ENCODE peak calls at places on chromosomes 11 and 22, in five cellular contexts. F is brain microvascular endothelial cell, R is AG04450, G is fibroblast of lung, L is prostate gland. H is an unnamed sample.

GRCh38 chr11:23079382-23079813 is 219.1 kb upstream of the CCDC179 start:
- DNase-seq in F (peak; percentile 16), R (peak; percentile 48), G (peak; percentile 38), L (no peak), H (peak; percentile 39)

GRCh38 chr11:124762077-124762623 is at the start of gene ESAM:
- DNase-seq in F (no peak), R (no peak), G (no peak), L (no peak), H (no peak)

GRCh38 chr11:129434641-129435498 is 59.2 kb downstream of the BARX2 start:
- DNase-seq in F (no peak), R (no peak), G (no peak), L (no peak), H (no peak)

GRCh38 chr11:128550261-128550821 is 37.0 kb downstream of the ETS1 start:
- DNase-seq in F (no peak), R (no peak), G (no peak), L (no peak), H (no peak)

GRCh38 chr11:47331454-47332302 is 20.8 kb downstream of the MYBPC3 start:
- DNase-seq in F (no peak), R (no peak), G (no peak), L (peak; percentile 56), H (no peak)

GRCh38 chr11:12271241-12271640 is 106.1 kb upstream of the PARVA start:
- DNase-seq in F (no peak), R (no peak), G (no peak), L (no peak), H (no peak)

GRCh38 chr11:67303132-67303988 is at the start of gene SSH3:
- DNase-seq in F (no peak), R (no peak), G (peak; percentile 45), L (peak; percentile 81), H (no peak)

GRCh38 chr22:18091916-18092526 is 14.2 kb downstream of the PEX26 start:
- DNase-seq in F (no peak), R (no peak), G (peak; percentile 68), L (peak; percentile 62), H (no peak)

GRCh38 chr11:2089536-2090165 is 49.5 kb downstream of the IGF2 start:
- DNase-seq in F (no peak), R (no peak), G (peak; percentile 47), L (no peak), H (no peak)

GRCh38 chr22:46010177-46010867 is 33.4 kb upstream of the WNT7B start:
- DNase-seq in F (no peak), R (no peak), G (no peak), L (no peak), H (no peak)

GRCh38 chr22:36510966-36511881 is 4.4 kb upstream of the FOXRED2 start:
- DNase-seq in F (peak; percentile 51), R (peak; percentile 24), G (peak; percentile 58), L (no peak), H (no peak)

GRCh38 chr11:73313652-73314051 is 5.6 kb downstream of the ARHGEF17 start:
- DNase-seq in F (no peak), R (no peak), G (no peak), L (no peak), H (no peak)

DNA sequence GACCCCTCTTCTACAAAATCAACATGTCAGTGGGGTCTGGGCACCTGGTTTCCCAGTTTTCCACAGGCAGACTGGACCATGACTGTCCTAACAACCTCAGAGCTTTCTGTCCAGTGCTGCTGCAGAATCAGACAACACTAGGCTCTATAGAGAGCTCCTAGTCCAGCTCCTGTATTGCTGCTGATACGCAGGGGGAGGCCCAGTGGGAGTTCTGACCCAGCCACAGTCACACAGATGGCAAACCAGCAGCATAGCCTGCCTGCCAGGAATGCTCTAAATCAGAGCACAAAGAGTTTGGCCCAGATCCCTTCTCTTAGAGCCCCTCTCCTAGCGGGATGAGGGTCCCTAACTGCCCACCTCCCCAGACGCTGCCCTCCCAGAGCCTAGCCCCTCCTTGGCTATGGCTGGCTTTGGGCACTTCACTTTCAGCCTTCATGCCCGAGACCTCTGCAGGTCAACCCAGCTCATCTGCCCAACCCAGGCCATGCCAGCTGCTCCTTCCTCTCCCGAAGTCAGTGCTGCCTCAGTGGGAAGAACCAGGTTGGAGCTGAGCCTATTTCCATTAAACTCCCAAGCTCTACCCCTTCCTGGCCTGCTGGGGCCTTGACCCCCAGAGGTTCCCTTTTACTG is 15.8 kb upstream of the SLCO2B1 start:
- DNase-seq in F (no peak), R (no peak), G (no peak), L (no peak), H (no peak)
- H3K27me3 ChIP-seq in F (no peaks in the 10 kb centered on the region), R (peaks cover 36% of the 10 kb centered on the region), G (peaks cover 5% of the 10 kb centered on the region), L (no peaks in the 10 kb centered on the region), H (peaks cover 21% of the 10 kb centered on the region)

DNA sequence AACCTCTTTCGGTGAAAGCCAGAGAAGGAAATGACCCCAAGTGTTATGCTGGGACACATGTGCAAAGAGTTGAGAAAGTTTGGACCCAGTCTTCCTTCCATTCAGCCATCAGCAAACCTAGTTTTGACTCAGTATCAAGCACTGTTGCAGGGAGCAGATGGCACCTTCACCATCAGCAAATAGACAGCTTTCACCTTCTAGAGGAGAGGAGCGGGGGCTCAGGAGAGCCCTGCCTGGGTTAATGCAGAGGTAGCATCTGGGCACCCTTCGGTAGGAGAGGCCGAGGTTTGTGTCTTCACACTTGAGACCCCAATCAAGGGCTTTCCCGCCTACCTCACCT is 16.2 kb upstream of the MFRP start:
- DNase-seq in F (no peak), R (no peak), G (no peak), L (no peak), H (no peak)
- H3K4me3 ChIP-seq in F (no peak overlapping the region), R (no peak overlapping the region), G (no peak overlapping the region), L (no peak overlapping the region), H (no peak overlapping the region)

GRCh38 chr11:92225206-92225562 is 566 bp downstream of the FAT3 start:
- DNase-seq in F (no peak), R (no peak), G (no peak), L (no peak), H (no peak)
- H3K27me3 ChIP-seq in F (peaks cover 36% of the 10 kb centered on the region), R (peaks cover 52% of the 10 kb centered on the region), G (no peaks in the 10 kb centered on the region), L (peaks cover 17% of the 10 kb centered on the region), H (peaks cover 24% of the 10 kb centered on the region)

DNA sequence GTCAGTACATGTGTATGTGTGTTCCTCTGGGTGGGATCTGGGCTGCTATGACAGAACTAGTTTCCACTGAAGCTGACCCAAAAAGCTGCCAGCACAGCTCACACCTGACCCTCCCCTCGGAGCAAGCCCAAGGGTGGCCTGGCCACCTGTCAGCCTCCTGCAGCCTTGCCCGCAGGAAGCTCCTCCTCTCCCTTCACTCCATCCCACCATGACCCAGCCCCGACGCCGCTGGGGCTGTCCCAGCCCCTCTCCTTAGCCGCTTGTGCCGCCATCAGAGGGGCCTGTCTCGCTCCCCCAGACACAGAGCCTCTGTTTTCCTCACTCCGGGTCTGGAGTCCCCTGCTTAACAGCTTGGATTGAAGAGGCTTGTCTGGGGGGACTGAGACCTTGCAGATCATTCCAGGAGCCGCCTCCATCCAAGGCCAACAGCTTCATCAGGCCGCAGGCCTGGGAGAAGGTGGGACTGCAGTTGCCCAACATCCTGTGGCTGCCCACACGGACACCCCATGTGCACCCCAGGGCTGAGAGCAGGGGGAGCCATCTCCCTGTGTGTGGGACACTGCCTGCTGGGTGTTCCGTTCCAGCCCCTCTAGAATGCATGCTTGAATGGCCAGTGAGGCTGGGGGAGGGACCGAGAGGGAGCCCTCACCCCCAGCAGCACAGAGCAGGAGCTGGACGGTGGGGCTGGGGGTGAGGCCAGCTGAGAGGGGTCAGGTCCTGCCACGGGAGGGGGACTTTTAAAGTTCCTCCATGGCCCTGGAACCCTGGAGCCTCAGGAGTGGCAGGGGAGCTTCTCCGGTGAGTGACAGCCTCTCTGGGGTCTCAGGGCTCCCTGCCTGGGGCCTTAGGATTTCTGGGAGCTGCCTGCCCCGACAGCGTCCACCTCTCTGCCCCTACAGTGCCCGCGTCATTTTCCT is 696 bp downstream of the MRGPRF start:
- DNase-seq in F (no peak), R (no peak), G (peak; percentile 71), L (no peak), H (no peak)
- H3K4me3 ChIP-seq in F (peak overlapping the region; percentile 17), R (peak overlapping the region; percentile 76), G (peak overlapping the region; percentile 73), L (peak overlapping the region; percentile 36), H (peak overlapping the region; percentile 51)

DNA sequence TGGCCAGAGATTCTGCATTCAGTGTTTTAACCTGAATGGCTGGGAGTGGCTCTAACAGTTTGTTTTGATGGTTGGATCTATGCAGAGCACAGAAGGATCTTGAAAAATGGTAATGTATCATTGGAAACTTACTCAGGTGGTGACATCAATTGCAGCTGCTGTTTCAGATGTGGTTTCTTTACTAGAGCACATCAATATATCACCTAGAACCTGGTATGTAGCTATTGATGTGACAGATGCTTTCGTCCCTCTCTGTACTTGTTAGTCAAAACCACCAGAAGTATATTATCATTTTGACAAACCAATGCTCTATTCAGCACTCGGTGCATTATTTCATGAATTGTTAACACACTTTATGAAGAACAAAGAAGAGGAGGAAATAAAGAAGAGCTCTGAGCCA is 26.6 kb upstream of the SCN3B start:
- DNase-seq in F (no peak), R (no peak), G (no peak), L (no peak), H (no peak)
- H3K27me3 ChIP-seq in F (no peaks in the 10 kb centered on the region), R (peaks cover 2% of the 10 kb centered on the region), G (peaks cover 2% of the 10 kb centered on the region), L (no peaks in the 10 kb centered on the region), H (peaks cover 3% of the 10 kb centered on the region)

GRCh38 chr22:20396639-20397038 is 2.7 kb downstream of the ZNF74 start:
- DNase-seq in F (peak; percentile 42), R (no peak), G (peak; percentile 15), L (no peak), H (no peak)

GRCh38 chr22:20393705-20394476 is at the start of gene ZNF74:
- DNase-seq in F (peak; percentile 78), R (peak; percentile 66), G (peak; percentile 94), L (peak; percentile 88), H (peak; percentile 67)

GRCh38 chr22:20397498-20397897 is 3.5 kb downstream of the ZNF74 start:
- DNase-seq in F (no peak), R (no peak), G (no peak), L (no peak), H (no peak)

GRCh38 chr22:20395897-20396287 is 1.9 kb downstream of the ZNF74 start:
- DNase-seq in F (no peak), R (no peak), G (no peak), L (no peak), H (no peak)

GRCh38 chr22:20395181-20395896 is 1.4 kb downstream of the ZNF74 start:
- DNase-seq in F (no peak), R (no peak), G (no peak), L (no peak), H (no peak)
- H3K4me3 ChIP-seq in F (no peak overlapping the region), R (peak overlapping the region; percentile 81), G (peak overlapping the region; percentile 77), L (no peak overlapping the region), H (no peak overlapping the region)

DNA sequence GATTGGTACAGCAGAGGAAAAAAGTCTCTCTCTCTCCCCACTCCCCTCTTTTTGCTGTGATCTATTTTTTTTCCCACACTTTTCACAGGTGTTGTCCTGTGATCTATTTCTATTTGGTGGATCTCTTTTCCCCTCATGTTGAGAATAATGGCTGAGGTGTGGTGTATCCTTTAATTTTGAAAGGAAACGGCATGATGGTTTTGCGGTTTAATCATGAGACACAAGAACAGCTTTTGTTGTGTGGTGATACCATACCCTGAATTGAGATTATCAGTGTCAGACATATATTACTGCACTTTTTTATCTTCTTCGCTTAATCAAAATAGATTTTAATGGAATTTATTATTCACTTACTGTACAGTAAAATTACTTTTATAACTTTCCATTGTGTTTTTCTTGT is 25.5 kb downstream of the NF2 start:
- DNase-seq in F (no peak), R (no peak), G (no peak), L (no peak), H (no peak)
- H3K27me3 ChIP-seq in F (no peaks in the 10 kb centered on the region), R (no peaks in the 10 kb centered on the region), G (no peaks in the 10 kb centered on the region), L (no peaks in the 10 kb centered on the region), H (no peaks in the 10 kb centered on the region)

GRCh38 chr11:123261345-123262106 is 66.5 kb upstream of the CLMP start:
- DNase-seq in F (peak; percentile 57), R (no peak), G (peak; percentile 71), L (peak; percentile 54), H (no peak)
- H3K4me3 ChIP-seq in F (peak overlapping the region; percentile 37), R (peak overlapping the region; percentile 20), G (peak overlapping the region; percentile 36), L (no peak overlapping the region), H (no peak overlapping the region)

H was measured in BJ.